ENCODE peak calls at places on chromosomes 4 and X, in seven cellular contexts. G, W, B, M, Z, X and N are unnamed samples.

GRCh38 chr4:10100734-10101216 is 15.8 kb downstream of the WDR1 start:
- DNase-seq in G (no peak), W (no peak), B (no peak), M (no peak), Z (no peak), X (peak; percentile 19), N (no peak)

GRCh38 chrX:96985046-96985445 is 101.3 kb downstream of the RPA4 start:
- DNase-seq in G (no peak), W (no peak), B (no peak), M (peak; percentile 25), Z (no peak), X (peak; percentile 80), N (peak; percentile 44)

GRCh38 chr4:138629669-138630068 is 385.9 kb upstream of the NOCT start:
- DNase-seq in G (no peak), W (no peak), B (no peak), M (no peak), Z (no peak), X (no peak), N (no peak)

GRCh38 chrX:103685396-103685795 is 1.1 kb downstream of the MORF4L2 start:
- DNase-seq in G (peak; percentile 32), W (no peak), B (no peak), M (no peak), Z (no peak), X (no peak), N (no peak)

GRCh38 chr4:27397886-27398285 is 537.2 kb downstream of the STIM2 start:
- DNase-seq in G (peak; percentile 66), W (no peak), B (no peak), M (peak; percentile 12), Z (no peak), X (no peak), N (no peak)

GRCh38 chrX:129782706-129783105 is 3.0 kb downstream of the SASH3 start:
- DNase-seq in G (no peak), W (no peak), B (no peak), M (no peak), Z (no peak), X (no peak), N (no peak)

GRCh38 chr4:54904953-54905352 is 220.4 kb downstream of the KDR start:
- DNase-seq in G (no peak), W (no peak), B (no peak), M (no peak), Z (no peak), X (no peak), N (no peak)

GRCh38 chrX:41825796-41826195 is 97.6 kb downstream of the CASK start:
- DNase-seq in G (no peak), W (no peak), B (no peak), M (no peak), Z (no peak), X (no peak), N (no peak)

GRCh38 chr4:39568805-39569204 is 41.6 kb upstream of the UGDH start:
- DNase-seq in G (no peak), W (no peak), B (no peak), M (no peak), Z (no peak), X (no peak), N (no peak)

GRCh38 chr4:1048781-1049590 is 37.6 kb downstream of the FGFRL1 start:
- DNase-seq in G (no peak), W (peak; percentile 22), B (no peak), M (no peak), Z (peak; percentile 40), X (no peak), N (no peak)

GRCh38 chr4:1084796-1085403 is 28.5 kb downstream of the RNF212 start:
- DNase-seq in G (no peak), W (peak; percentile 10), B (no peak), M (no peak), Z (no peak), X (no peak), N (no peak)

GRCh38 chr4:114043116-114043515 is 63.7 kb upstream of the ARSJ start:
- DNase-seq in G (no peak), W (no peak), B (no peak), M (peak; percentile 26), Z (no peak), X (no peak), N (no peak)

GRCh38 chr4:147109800-147110199 is 164.1 kb upstream of the TTC29 start:
- DNase-seq in G (no peak), W (no peak), B (no peak), M (no peak), Z (no peak), X (no peak), N (no peak)

GRCh38 chrX:153687121-153688039 is at the start of gene SLC6A8:
- DNase-seq in G (peak; percentile 56), W (peak; percentile 70), B (no peak), M (peak; percentile 44), Z (peak; percentile 69), X (peak; percentile 70), N (peak; percentile 78)

GRCh38 chr4:53937918-53938317 is 126.5 kb downstream of the CHIC2 start:
- DNase-seq in G (peak; percentile 81), W (no peak), B (no peak), M (peak; percentile 95), Z (no peak), X (peak; percentile 89), N (peak; percentile 93)

GRCh38 chr4:8407756-8408155 is 32.8 kb downstream of the ACOX3 start:
- DNase-seq in G (no peak), W (no peak), B (no peak), M (no peak), Z (no peak), X (no peak), N (no peak)

GRCh38 chrX:53683556-53684414 is 2.7 kb downstream of the HUWE1 start:
- DNase-seq in G (peak; percentile 98), W (peak; percentile 95), B (peak; percentile 98), M (peak; percentile 98), Z (peak; percentile 81), X (peak; percentile 98), N (peak; percentile 99)
- H2BK120ac ChIP-seq in G (peak overlapping the region; percentile 49), W (no peak overlapping the region), B (no peak overlapping the region), M (peak overlapping the region; percentile 61), Z (no peak overlapping the region), X (peak overlapping the region; percentile 78), N (no peak overlapping the region)

GRCh38 chr4:162793004-162793403 is 373.7 kb downstream of the NAF1 start:
- DNase-seq in G (no peak), W (no peak), B (no peak), M (no peak), Z (no peak), X (peak; percentile 52), N (no peak)
- H4K8ac ChIP-seq in G (no peak overlapping the region), W (no peak overlapping the region), B (no peak overlapping the region), M (no peak overlapping the region), Z (no peak overlapping the region), X (no peak overlapping the region), N (no peak overlapping the region)

GRCh38 chr4:169253904-169254303 is 16.9 kb downstream of the SH3RF1 start:
- DNase-seq in G (peak; percentile 74), W (no peak), B (no peak), M (peak; percentile 94), Z (no peak), X (no peak), N (no peak)
- H3K4me1 ChIP-seq in G (peaks cover 15% of the 10 kb centered on the region), W (peaks cover 17% of the 10 kb centered on the region), B (peaks cover 28% of the 10 kb centered on the region), M (peaks cover 29% of the 10 kb centered on the region), Z (peaks cover 17% of the 10 kb centered on the region), X (peaks cover 10% of the 10 kb centered on the region), N (peaks cover 27% of the 10 kb centered on the region)

GRCh38 chrX:69807400-69807799 is 191.5 kb downstream of the EDA start:
- DNase-seq in G (no peak), W (no peak), B (no peak), M (no peak), Z (no peak), X (no peak), N (no peak)
- H2BK120ac ChIP-seq in G (no peak overlapping the region), W (no peak overlapping the region), B (no peak overlapping the region), M (no peak overlapping the region), Z (no peak overlapping the region), X (no peak overlapping the region), N (no peak overlapping the region)